ENCODE peak calls at places on chromosomes 12 and 14, in five cellular contexts. M, H, N, Y and G are unnamed samples.

GRCh38 chr12:57145460-57146059 is 1.9 kb downstream of the LRP1-AS start:
- DNase-seq in M (no peak), H (no peak), N (no peak), Y (no peak), G (no peak)

GRCh38 chr12:112906712-112907414 is at the start of gene OAS1:
- DNase-seq in M (no peak), H (peak), N (no peak), Y (no peak), G (no peak)

GRCh38 chr14:95833429-95833828 is 43.2 kb upstream of the TUNAR start:
- DNase-seq in M (no peak), H (no peak), N (no peak), Y (no peak), G (no peak)

GRCh38 chr14:101022121-101022520 is 118.6 kb upstream of the RTL1 start:
- DNase-seq in M (no peak), H (no peak), N (no peak), Y (no peak), G (no peak)

GRCh38 chr12:96786808-96787207 is 120.2 kb upstream of the NEDD1 start:
- DNase-seq in M (no peak), H (no peak), N (no peak), Y (no peak), G (no peak)

GRCh38 chr14:30698463-30698862 is 76.3 kb downstream of the SCFD1 start:
- DNase-seq in M (no peak), H (no peak), N (no peak), Y (no peak), G (no peak)

GRCh38 chr14:100467939-100468338 is 119.3 kb downstream of the BEGAIN start:
- DNase-seq in M (no peak), H (no peak), N (no peak), Y (no peak), G (no peak)

GRCh38 chr14:52175982-52176502 is 91.5 kb upstream of the PTGDR start:
- DNase-seq in M (no peak), H (no peak), N (peak), Y (no peak), G (no peak)

GRCh38 chr14:72439707-72440106 is 454.2 kb downstream of the DPF3 start:
- DNase-seq in M (no peak), H (no peak), N (no peak), Y (no peak), G (no peak)

GRCh38 chr12:130435331-130435730 is 97.6 kb downstream of the PIWIL1 start:
- DNase-seq in M (no peak), H (no peak), N (no peak), Y (no peak), G (no peak)

GRCh38 chr14:34465069-34465859 is 3.2 kb upstream of the SPTSSA start:
- DNase-seq in M (no peak), H (no peak), N (no peak), Y (no peak), G (no peak)

GRCh38 chr14:25215607-25216006 is 165.7 kb upstream of the STXBP6 start:
- DNase-seq in M (no peak), H (no peak), N (no peak), Y (no peak), G (no peak)

GRCh38 chr14:91310620-91311283 is 66.2 kb upstream of the GPR68 start:
- DNase-seq in M (no peak), H (no peak), N (no peak), Y (no peak), G (peak)

GRCh38 chr14:91055016-91055415 is 5.4 kb downstream of the RPS6KA5 start:
- DNase-seq in M (no peak), H (no peak), N (no peak), Y (no peak), G (no peak)

GRCh38 chr14:77041837-77042557 is 13.5 kb upstream of the IRF2BPL start:
- DNase-seq in M (peak), H (no peak), N (no peak), Y (no peak), G (no peak)

GRCh38 chr12:39958377-39958776 is 147.5 kb downstream of the SLC2A13 start:
- DNase-seq in M (no peak), H (no peak), N (no peak), Y (no peak), G (no peak)

GRCh38 chr12:88299567-88300101 is 157.5 kb downstream of the TMTC3 start:
- DNase-seq in M (no peak), H (peak), N (no peak), Y (no peak), G (no peak)

GRCh38 chr14:41785696-41786095 is 179.0 kb downstream of the LRFN5 start:
- DNase-seq in M (peak), H (no peak), N (no peak), Y (no peak), G (no peak)

GRCh38 chr14:76101980-76102379 is 49.7 kb upstream of the GPATCH2L start:
- DNase-seq in M (peak), H (peak), N (no peak), Y (no peak), G (no peak)

GRCh38 chr12:82146740-82147139 is 211.4 kb downstream of the CCDC59 start:
- DNase-seq in M (no peak), H (no peak), N (no peak), Y (no peak), G (no peak)

GRCh38 chr12:52198454-52199215 is 6.8 kb upstream of the KRT80 start:
- DNase-seq in M (no peak), H (no peak), N (no peak), Y (no peak), G (no peak)

GRCh38 chr12:12745576-12746211 is 28.5 kb downstream of the CDKN1B start:
- DNase-seq in M (no peak), H (no peak), N (no peak), Y (no peak), G (no peak)

GRCh38 chr12:104263580-104264358 is 39.8 kb upstream of the EID3 start:
- DNase-seq in M (peak), H (no peak), N (no peak), Y (no peak), G (no peak)

GRCh38 chr12:75954076-75954475 is 77.5 kb downstream of the PHLDA1 start:
- DNase-seq in M (no peak), H (peak), N (no peak), Y (no peak), G (no peak)

GRCh38 chr12:67419810-67420209 is 150.7 kb downstream of the CAND1 start:
- DNase-seq in M (no peak), H (no peak), N (no peak), Y (no peak), G (no peak)

GRCh38 chr14:74879427-74880180 is 2.1 kb upstream of the DLST start:
- DNase-seq in M (no peak), H (no peak), N (no peak), Y (no peak), G (no peak)

GRCh38 chr12:110466791-110467190 is 1.3 kb downstream of the GPN3 start:
- DNase-seq in M (no peak), H (no peak), N (no peak), Y (no peak), G (no peak)

GRCh38 chr14:59870277-59871165 is at the start of gene RTN1:
- DNase-seq in M (peak), H (peak), N (no peak), Y (no peak), G (no peak)

GRCh38 chr12:55822228-55822627 is 4.4 kb downstream of the ORMDL2 start:
- DNase-seq in M (no peak), H (no peak), N (no peak), Y (no peak), G (no peak)

GRCh38 chr12:51949342-51950030 is 2.0 kb upstream of the ACVR1B start:
- DNase-seq in M (no peak), H (no peak), N (no peak), Y (no peak), G (no peak)

GRCh38 chr14:59254146-59254910 is 65.9 kb downstream of the DAAM1 start:
- DNase-seq in M (no peak), H (peak), N (no peak), Y (no peak), G (no peak)

GRCh38 chr12:115419145-115419646 is 735.2 kb upstream of the TBX3 start:
- DNase-seq in M (no peak), H (no peak), N (no peak), Y (no peak), G (no peak)

GRCh38 chr14:56331815-56332214 is 213.6 kb downstream of the PELI2 start:
- DNase-seq in M (peak), H (no peak), N (no peak), Y (no peak), G (no peak)

GRCh38 chr14:99517643-99518381 is 36.6 kb downstream of the CCNK start:
- DNase-seq in M (no peak), H (no peak), N (no peak), Y (no peak), G (no peak)

GRCh38 chr12:30985814-30986452 is 59.4 kb downstream of the TSPAN11 start:
- DNase-seq in M (peak), H (peak), N (no peak), Y (no peak), G (no peak)

GRCh38 chr14:49946320-49947141 is 53.6 kb downstream of the ARF6 start:
- DNase-seq in M (peak), H (peak), N (no peak), Y (no peak), G (no peak)